ENCODE peak calls at places on chromosomes 5 and 9, in nine cellular contexts. One of them, this sample, is unnamed.

GRCh38 chr5:120083851-120084615 is 380.1 kb upstream of the PRR16 start:
- DNase-seq in T-helper 1 cell: no peak
- DNase-seq in AG09309: no peak
- DNase-seq in AG20443: no peak
- DNase-seq in NB4: no peak
- DNase-seq in left ventricle myocardium inferior: no peak
- DNase-seq in retina: no peak
- DNase-seq in right cardiac atrium: no peak
- DNase-seq in SK-N-SH: no peak
- DNase-seq in this sample: no peak

GRCh38 chr9:111726949-111727348 is 65.5 kb downstream of the GNG10 start:
- DNase-seq in NB4: no peak
- DNase-seq in AG20443: no peak
- DNase-seq in retina: no peak
- DNase-seq in T-helper 1 cell: no peak
- DNase-seq in right cardiac atrium: no peak
- DNase-seq in left ventricle myocardium inferior: no peak
- DNase-seq in AG09309: no peak
- DNase-seq in SK-N-SH: no peak
- DNase-seq in this sample: no peak

GRCh38 chr5:2213121-2213730 is 330.5 kb upstream of the IRX4 start:
- DNase-seq in AG09309: no peak
- DNase-seq in T-helper 1 cell: no peak
- DNase-seq in right cardiac atrium: no peak
- DNase-seq in SK-N-SH: no peak
- DNase-seq in AG20443: no peak
- DNase-seq in left ventricle myocardium inferior: no peak
- DNase-seq in NB4: no peak
- DNase-seq in retina: no peak
- DNase-seq in this sample: no peak

GRCh38 chr5:157370967-157371366 is 89.0 kb upstream of the NIPAL4 start:
- DNase-seq in AG09309: no peak
- DNase-seq in SK-N-SH: no peak
- DNase-seq in AG20443: no peak
- DNase-seq in NB4: no peak
- DNase-seq in T-helper 1 cell: no peak
- DNase-seq in retina: no peak
- DNase-seq in left ventricle myocardium inferior: no peak
- DNase-seq in right cardiac atrium: no peak
- DNase-seq in this sample: no peak

GRCh38 chr9:7862170-7862569 is 62.6 kb upstream of the DMAC1 start:
- DNase-seq in retina: no peak
- DNase-seq in right cardiac atrium: no peak
- DNase-seq in NB4: no peak
- DNase-seq in SK-N-SH: no peak
- DNase-seq in T-helper 1 cell: no peak
- DNase-seq in left ventricle myocardium inferior: no peak
- DNase-seq in AG20443: no peak
- DNase-seq in AG09309: no peak
- DNase-seq in this sample: no peak

GRCh38 chr9:136267261-136268111 is 21.9 kb upstream of the QSOX2 start:
- DNase-seq in SK-N-SH: peak; percentile 100
- DNase-seq in retina: peak; percentile 77
- DNase-seq in left ventricle myocardium inferior: peak; percentile 80
- DNase-seq in NB4: peak; percentile 79
- DNase-seq in T-helper 1 cell: peak; percentile 78
- DNase-seq in right cardiac atrium: peak; percentile 89
- DNase-seq in AG09309: peak; percentile 21
- DNase-seq in AG20443: peak; percentile 100
- DNase-seq in this sample: peak; percentile 87

GRCh38 chr5:120615967-120616645 is 152.0 kb downstream of the PRR16 start:
- DNase-seq in NB4: no peak
- DNase-seq in retina: no peak
- DNase-seq in SK-N-SH: no peak
- DNase-seq in AG09309: no peak
- DNase-seq in right cardiac atrium: no peak
- DNase-seq in T-helper 1 cell: no peak
- DNase-seq in AG20443: peak; percentile 57
- DNase-seq in left ventricle myocardium inferior: no peak
- DNase-seq in this sample: no peak

GRCh38 chr5:132226516-132227234 is 978 bp downstream of the P4HA2 start:
- DNase-seq in retina: no peak
- DNase-seq in AG20443: peak; percentile 26
- DNase-seq in right cardiac atrium: peak; percentile 46
- DNase-seq in NB4: no peak
- DNase-seq in left ventricle myocardium inferior: no peak
- DNase-seq in T-helper 1 cell: no peak
- DNase-seq in SK-N-SH: no peak
- DNase-seq in AG09309: no peak
- DNase-seq in this sample: peak; percentile 61

GRCh38 chr5:34718516-34718915 is 62.4 kb downstream of the RAI14 start:
- DNase-seq in AG09309: no peak
- DNase-seq in retina: no peak
- DNase-seq in SK-N-SH: no peak
- DNase-seq in right cardiac atrium: no peak
- DNase-seq in NB4: no peak
- DNase-seq in left ventricle myocardium inferior: no peak
- DNase-seq in AG20443: no peak
- DNase-seq in T-helper 1 cell: no peak
- DNase-seq in this sample: no peak

GRCh38 chr5:139808481-139809330 is 13.1 kb downstream of the PSD2 start:
- DNase-seq in AG09309: no peak
- DNase-seq in right cardiac atrium: peak; percentile 34
- DNase-seq in AG20443: peak; percentile 82
- DNase-seq in left ventricle myocardium inferior: peak; percentile 27
- DNase-seq in NB4: peak; percentile 54
- DNase-seq in retina: peak; percentile 27
- DNase-seq in SK-N-SH: no peak
- DNase-seq in T-helper 1 cell: no peak
- DNase-seq in this sample: peak; percentile 33

GRCh38 chr5:59838989-59839388 is 54.5 kb downstream of the PDE4D start:
- DNase-seq in retina: no peak
- DNase-seq in left ventricle myocardium inferior: no peak
- DNase-seq in SK-N-SH: no peak
- DNase-seq in right cardiac atrium: no peak
- DNase-seq in NB4: no peak
- DNase-seq in AG09309: no peak
- DNase-seq in T-helper 1 cell: no peak
- DNase-seq in AG20443: no peak
- DNase-seq in this sample: no peak

GRCh38 chr9:136784249-136784996 is 6.7 kb upstream of the TMEM141 start:
- DNase-seq in SK-N-SH: peak; percentile 60
- DNase-seq in left ventricle myocardium inferior: no peak
- DNase-seq in T-helper 1 cell: no peak
- DNase-seq in AG20443: peak; percentile 51
- DNase-seq in right cardiac atrium: no peak
- DNase-seq in NB4: peak; percentile 49
- DNase-seq in retina: no peak
- DNase-seq in AG09309: no peak
- DNase-seq in this sample: no peak

GRCh38 chr9:137310190-137311052 is 8.3 kb upstream of the NRARP start:
- DNase-seq in AG09309: no peak
- DNase-seq in retina: peak; percentile 28
- DNase-seq in right cardiac atrium: no peak
- DNase-seq in left ventricle myocardium inferior: peak; percentile 12
- DNase-seq in SK-N-SH: peak; percentile 36
- DNase-seq in AG20443: no peak
- DNase-seq in NB4: no peak
- DNase-seq in T-helper 1 cell: no peak
- DNase-seq in this sample: peak; percentile 22

GRCh38 chr5:64206653-64207052 is 41.0 kb downstream of the RNF180 start:
- DNase-seq in NB4: no peak
- DNase-seq in T-helper 1 cell: no peak
- DNase-seq in SK-N-SH: no peak
- DNase-seq in retina: no peak
- DNase-seq in left ventricle myocardium inferior: no peak
- DNase-seq in right cardiac atrium: no peak
- DNase-seq in AG20443: no peak
- DNase-seq in AG09309: no peak
- DNase-seq in this sample: no peak

GRCh38 chr9:35350212-35350611 is 139.7 kb upstream of the RUSC2 start:
- DNase-seq in left ventricle myocardium inferior: no peak
- DNase-seq in right cardiac atrium: no peak
- DNase-seq in T-helper 1 cell: no peak
- DNase-seq in AG09309: no peak
- DNase-seq in SK-N-SH: no peak
- DNase-seq in NB4: no peak
- DNase-seq in retina: no peak
- DNase-seq in AG20443: no peak
- DNase-seq in this sample: no peak

GRCh38 chr5:172798422-172799215 is 27.6 kb upstream of the DUSP1 start:
- DNase-seq in AG20443: peak; percentile 78
- DNase-seq in retina: no peak
- DNase-seq in T-helper 1 cell: no peak
- DNase-seq in left ventricle myocardium inferior: no peak
- DNase-seq in SK-N-SH: no peak
- DNase-seq in AG09309: peak; percentile 91
- DNase-seq in NB4: peak; percentile 91
- DNase-seq in right cardiac atrium: no peak
- DNase-seq in this sample: peak; percentile 48

GRCh38 chr5:115977988-115978387 is 15.7 kb downstream of the LVRN start:
- DNase-seq in AG09309: peak; percentile 61
- DNase-seq in right cardiac atrium: no peak
- DNase-seq in retina: no peak
- DNase-seq in left ventricle myocardium inferior: no peak
- DNase-seq in SK-N-SH: no peak
- DNase-seq in T-helper 1 cell: no peak
- DNase-seq in AG20443: peak; percentile 76
- DNase-seq in NB4: no peak
- DNase-seq in this sample: no peak

GRCh38 chr9:98989036-98990000 is 45.6 kb downstream of the COL15A1 start:
- DNase-seq in retina: peak; percentile 46
- DNase-seq in AG20443: peak; percentile 95
- DNase-seq in left ventricle myocardium inferior: peak; percentile 79
- DNase-seq in SK-N-SH: no peak
- DNase-seq in T-helper 1 cell: no peak
- DNase-seq in NB4: peak; percentile 73
- DNase-seq in AG09309: peak; percentile 98
- DNase-seq in right cardiac atrium: peak; percentile 92
- DNase-seq in this sample: peak; percentile 86

GRCh38 chr9:119938871-119939270 is 569.6 kb upstream of the BRINP1 start:
- DNase-seq in T-helper 1 cell: no peak
- DNase-seq in SK-N-SH: no peak
- DNase-seq in right cardiac atrium: no peak
- DNase-seq in NB4: no peak
- DNase-seq in retina: no peak
- DNase-seq in AG20443: no peak
- DNase-seq in AG09309: peak; percentile 34
- DNase-seq in left ventricle myocardium inferior: no peak
- DNase-seq in this sample: no peak

GRCh38 chr5:136159457-136159856 is 26.8 kb downstream of the SMAD5 start:
- DNase-seq in retina: no peak
- DNase-seq in left ventricle myocardium inferior: no peak
- DNase-seq in AG20443: peak; percentile 71
- DNase-seq in T-helper 1 cell: no peak
- DNase-seq in SK-N-SH: no peak
- DNase-seq in NB4: no peak
- DNase-seq in AG09309: no peak
- DNase-seq in right cardiac atrium: no peak
- DNase-seq in this sample: no peak

GRCh38 chr5:8458038-8458383 is 589.1 kb downstream of the MTRR start:
- DNase-seq in retina: no peak
- DNase-seq in NB4: no peak
- DNase-seq in AG20443: peak; percentile 17
- DNase-seq in T-helper 1 cell: no peak
- DNase-seq in left ventricle myocardium inferior: no peak
- DNase-seq in SK-N-SH: no peak
- DNase-seq in AG09309: no peak
- DNase-seq in right cardiac atrium: peak; percentile 15
- DNase-seq in this sample: peak; percentile 20

GRCh38 chr9:35748858-35749514 is at the start of the genes GBA2 and RGP1:
- DNase-seq in left ventricle myocardium inferior: peak; percentile 86
- DNase-seq in retina: peak; percentile 86
- DNase-seq in AG09309: no peak
- DNase-seq in NB4: peak; percentile 75
- DNase-seq in T-helper 1 cell: peak; percentile 45
- DNase-seq in right cardiac atrium: peak; percentile 87
- DNase-seq in AG20443: peak; percentile 90
- DNase-seq in SK-N-SH: peak; percentile 94
- DNase-seq in this sample: peak; percentile 89

GRCh38 chr5:17336054-17336453 is 118.6 kb downstream of the BASP1 start:
- DNase-seq in NB4: no peak
- DNase-seq in AG09309: no peak
- DNase-seq in retina: peak; percentile 11
- DNase-seq in AG20443: no peak
- DNase-seq in T-helper 1 cell: no peak
- DNase-seq in right cardiac atrium: no peak
- DNase-seq in left ventricle myocardium inferior: no peak
- DNase-seq in SK-N-SH: no peak
- DNase-seq in this sample: no peak

This sample was measured in left cardiac atrium.